ENCODE peak calls at places on chromosome 1, in ten cellular contexts. S is cardiac septum; X is SJSA1; V is stimulated activated CD4-positive, alpha-beta T cell treated with anti-CD3 and anti-CD28 coated beads, Interleukin-1b, Interleukin-23, amount 100 ng/mL, for 4 hours; B is NCI-H82; L is T follicular helper cell; K is Kasumi-1; T is HFF-Myc; N is mucosa of gallbladder; J is colonic mucosa. Y is an unnamed sample.

GRCh38 chr1:207897188-207897587 is 13.7 kb downstream of the CD34 start:
- DNase-seq in B (peak; percentile 29), L (no peak), V (no peak), S (no peak), N (no peak), X (no peak), K (peak; percentile 48), T (no peak), J (no peak), Y (no peak)

GRCh38 chr1:179146476-179146875 is 64.6 kb downstream of the TOR3A start:
- DNase-seq in X (no peak), N (no peak), V (no peak), T (no peak), S (no peak), L (no peak), K (no peak), B (peak; percentile 99), J (no peak), Y (no peak)

GRCh38 chr1:219665089-219665488 is 52.2 kb upstream of the ZC3H11B start:
- DNase-seq in S (no peak), V (no peak), T (no peak), N (no peak), J (no peak), K (no peak), X (no peak), B (no peak), L (no peak), Y (no peak)

GRCh38 chr1:100730130-100730529 is 10.6 kb downstream of the VCAM1 start:
- DNase-seq in T (no peak), V (no peak), J (no peak), N (no peak), X (no peak), K (no peak), S (no peak), L (no peak), B (no peak), Y (no peak)

GRCh38 chr1:62024690-62025089 is 170.0 kb upstream of the L1TD1 start:
- DNase-seq in J (no peak), T (no peak), X (no peak), B (peak; percentile 13), N (no peak), V (no peak), K (no peak), L (no peak), S (no peak), Y (no peak)

GRCh38 chr1:161013104-161013590 is 7.8 kb downstream of the F11R start:
- DNase-seq in T (no peak), B (no peak), V (no peak), S (no peak), J (no peak), X (peak; percentile 56), N (no peak), L (no peak), K (peak; percentile 82), Y (no peak)

GRCh38 chr1:11520531-11521233 is 41.7 kb downstream of the DISP3 start:
- DNase-seq in K (no peak), S (peak; percentile 49), L (no peak), J (no peak), T (no peak), V (no peak), B (no peak), X (no peak), N (no peak), Y (peak; percentile 81)

GRCh38 chr1:24443241-24443656 is 27.6 kb downstream of the NIPAL3 start:
- DNase-seq in B (peak; percentile 75), X (no peak), V (no peak), L (no peak), K (no peak), N (no peak), S (no peak), T (no peak), J (no peak), Y (no peak)

GRCh38 chr1:88943221-88943620 is 49.2 kb downstream of the KYAT3 start:
- DNase-seq in X (no peak), S (no peak), B (no peak), T (no peak), L (no peak), N (no peak), J (no peak), V (no peak), K (no peak), Y (no peak)

GRCh38 chr1:26582053-26582835 is 52.7 kb downstream of the RPS6KA1 start:
- DNase-seq in J (no peak), B (no peak), N (no peak), X (no peak), S (no peak), K (no peak), T (no peak), L (no peak), V (no peak), Y (no peak)

GRCh38 chr1:15952317-15953258 is 23.3 kb downstream of the ZBTB17 start:
- DNase-seq in T (peak; percentile 82), L (no peak), B (no peak), X (peak; percentile 93), V (no peak), K (peak; percentile 74), J (no peak), S (no peak), N (no peak), Y (no peak)

GRCh38 chr1:244050835-244051444 is at the start of gene ZBTB18:
- DNase-seq in L (no peak), B (peak; percentile 99), V (no peak), T (no peak), K (no peak), J (no peak), N (no peak), S (no peak), X (no peak), Y (no peak)

GRCh38 chr1:205772607-205773032 is 2.7 kb downstream of the RAB29 start:
- DNase-seq in J (no peak), K (no peak), B (no peak), T (no peak), L (no peak), S (no peak), X (no peak), N (no peak), V (no peak), Y (no peak)

GRCh38 chr1:162133566-162133965 is 64.1 kb downstream of the NOS1AP start:
- DNase-seq in L (no peak), X (no peak), V (no peak), N (no peak), J (no peak), B (no peak), K (no peak), S (no peak), T (no peak), Y (no peak)

GRCh38 chr1:12518956-12519707 is 98.9 kb downstream of the DHRS3 start:
- DNase-seq in L (no peak), B (no peak), V (peak; percentile 27), X (no peak), T (no peak), S (no peak), J (peak; percentile 51), N (no peak), K (no peak), Y (peak; percentile 91)

GRCh38 chr1:89633103-89633744 is at the start of gene LRRC8C:
- DNase-seq in J (peak; percentile 45), S (peak; percentile 85), V (peak; percentile 34), K (no peak), X (peak; percentile 68), L (peak; percentile 38), B (peak; percentile 77), T (no peak), N (peak; percentile 37), Y (peak; percentile 93)

GRCh38 chr1:222048030-222048632 is 306.2 kb upstream of the DUSP10 start:
- DNase-seq in N (no peak), L (no peak), J (no peak), B (no peak), V (no peak), X (no peak), T (no peak), S (no peak), K (peak; percentile 79), Y (no peak)

GRCh38 chr1:183903101-183903500 is 98.2 kb downstream of the RGL1 start:
- DNase-seq in T (no peak), N (no peak), X (no peak), S (no peak), K (no peak), L (no peak), V (no peak), J (no peak), B (no peak), Y (no peak)

GRCh38 chr1:203465146-203465798 is 10.3 kb upstream of the PRELP start:
- DNase-seq in J (no peak), B (no peak), T (no peak), X (no peak), N (peak; percentile 55), S (no peak), L (no peak), K (no peak), V (no peak), Y (no peak)

GRCh38 chr1:192808588-192809285 is at the start of gene RGS2:
- DNase-seq in S (peak; percentile 98), J (peak; percentile 92), B (peak; percentile 98), N (peak; percentile 94), T (peak; percentile 80), K (peak; percentile 84), X (peak; percentile 87), V (peak; percentile 83), L (peak; percentile 83), Y (peak; percentile 97)

GRCh38 chr1:16324456-16324890 is 27.8 kb downstream of the FBXO42 start:
- DNase-seq in L (no peak), X (peak; percentile 47), K (no peak), B (no peak), N (no peak), J (no peak), T (peak; percentile 58), V (no peak), S (no peak), Y (no peak)

GRCh38 chr1:197868751-197869501 is 33.5 kb upstream of the C1orf53 start:
- DNase-seq in V (no peak), S (no peak), X (no peak), T (peak; percentile 16), B (peak; percentile 85), N (peak; percentile 39), J (peak; percentile 40), K (peak; percentile 86), L (peak; percentile 14), Y (no peak)

GRCh38 chr1:233005703-233006102 is 55.3 kb downstream of the NTPCR start:
- DNase-seq in N (no peak), B (no peak), L (no peak), X (peak; percentile 74), T (peak; percentile 24), K (no peak), S (no peak), V (no peak), J (no peak), Y (no peak)

GRCh38 chr1:174837386-174837785 is 162.4 kb upstream of the CACYBP start:
- DNase-seq in N (no peak), T (no peak), J (no peak), K (no peak), V (no peak), S (no peak), X (no peak), B (no peak), L (no peak), Y (no peak)

Y was measured in mesenteric fat pad.